ENCODE peak calls at places on chromosome 17, in eight cellular contexts. Z, E, B, D, U, H, A and N are unnamed samples.

GRCh38 chr17:62856594-62856993 is 48.5 kb upstream of the MARCHF10 start:
- DNase-seq in H (no peak), E (no peak), U (no peak), B (no peak), A (no peak), Z (no peak), D (no peak), N (no peak)

GRCh38 chr17:2187758-2188157 is 115.8 kb downstream of the SMG6 start:
- DNase-seq in Z (no peak), B (no peak), U (no peak), A (no peak), D (no peak), H (no peak), E (no peak), N (no peak)

GRCh38 chr17:39899215-39899614 is 19.2 kb downstream of the GSDMB start:
- DNase-seq in U (no peak), B (no peak), H (no peak), A (no peak), Z (no peak), E (no peak), D (peak; percentile 3), N (no peak)

GRCh38 chr17:36544049-36544319 is 735 bp upstream of the GGNBP2 start:
- DNase-seq in U (no peak), B (no peak), E (peak; percentile 65), A (no peak), H (peak; percentile 67), Z (no peak), D (peak; percentile 39), N (no peak)

GRCh38 chr17:34424814-34425490 is 61.9 kb upstream of the CCL1 start:
- DNase-seq in B (no peak), D (no peak), E (no peak), U (no peak), A (no peak), H (no peak), Z (no peak), N (no peak)

GRCh38 chr17:10600551-10600950 is 51.1 kb upstream of the MYH2 start:
- DNase-seq in H (peak; percentile 62), E (peak; percentile 80), A (no peak), U (no peak), Z (no peak), D (peak; percentile 51), B (no peak), N (peak; percentile 34)

GRCh38 chr17:80498242-80498919 is 22.0 kb upstream of the NPTX1 start:
- DNase-seq in Z (no peak), H (peak; percentile 45), D (no peak), E (peak; percentile 47), A (no peak), U (no peak), B (peak; percentile 55), N (no peak)

GRCh38 chr17:58239987-58240386 is 1.6 kb downstream of the LPO start:
- DNase-seq in A (no peak), E (no peak), H (no peak), B (no peak), U (no peak), Z (no peak), D (no peak), N (no peak)

GRCh38 chr17:57587201-57587870 is 157.8 kb downstream of the CCDC182 start:
- DNase-seq in E (no peak), U (no peak), D (no peak), H (no peak), Z (no peak), A (no peak), B (no peak), N (no peak)

GRCh38 chr17:65196617-65197016 is 59.4 kb downstream of the RGS9 start:
- DNase-seq in B (no peak), D (no peak), A (no peak), U (no peak), E (no peak), Z (no peak), H (no peak), N (no peak)

GRCh38 chr17:5584383-5584951 is at the start of gene NLRP1:
- DNase-seq in B (peak; percentile 83), A (peak; percentile 58), H (peak; percentile 96), D (peak; percentile 86), Z (peak; percentile 75), U (peak; percentile 77), E (peak; percentile 97), N (peak; percentile 85)

GRCh38 chr17:5584971-5585794 is 874 bp upstream of the NLRP1 start:
- DNase-seq in D (peak; percentile 55), A (no peak), E (peak; percentile 77), U (no peak), B (no peak), H (peak; percentile 77), Z (peak; percentile 49), N (no peak)

GRCh38 chr17:5581655-5582054 is 2.7 kb downstream of the NLRP1 start:
- DNase-seq in B (no peak), E (no peak), H (no peak), D (no peak), Z (no peak), A (no peak), U (no peak), N (peak; percentile 59)

GRCh38 chr17:5582177-5582885 is 2.0 kb downstream of the NLRP1 start:
- DNase-seq in A (no peak), B (no peak), U (no peak), D (no peak), E (no peak), H (no peak), Z (no peak), N (peak; percentile 82)

DNA sequence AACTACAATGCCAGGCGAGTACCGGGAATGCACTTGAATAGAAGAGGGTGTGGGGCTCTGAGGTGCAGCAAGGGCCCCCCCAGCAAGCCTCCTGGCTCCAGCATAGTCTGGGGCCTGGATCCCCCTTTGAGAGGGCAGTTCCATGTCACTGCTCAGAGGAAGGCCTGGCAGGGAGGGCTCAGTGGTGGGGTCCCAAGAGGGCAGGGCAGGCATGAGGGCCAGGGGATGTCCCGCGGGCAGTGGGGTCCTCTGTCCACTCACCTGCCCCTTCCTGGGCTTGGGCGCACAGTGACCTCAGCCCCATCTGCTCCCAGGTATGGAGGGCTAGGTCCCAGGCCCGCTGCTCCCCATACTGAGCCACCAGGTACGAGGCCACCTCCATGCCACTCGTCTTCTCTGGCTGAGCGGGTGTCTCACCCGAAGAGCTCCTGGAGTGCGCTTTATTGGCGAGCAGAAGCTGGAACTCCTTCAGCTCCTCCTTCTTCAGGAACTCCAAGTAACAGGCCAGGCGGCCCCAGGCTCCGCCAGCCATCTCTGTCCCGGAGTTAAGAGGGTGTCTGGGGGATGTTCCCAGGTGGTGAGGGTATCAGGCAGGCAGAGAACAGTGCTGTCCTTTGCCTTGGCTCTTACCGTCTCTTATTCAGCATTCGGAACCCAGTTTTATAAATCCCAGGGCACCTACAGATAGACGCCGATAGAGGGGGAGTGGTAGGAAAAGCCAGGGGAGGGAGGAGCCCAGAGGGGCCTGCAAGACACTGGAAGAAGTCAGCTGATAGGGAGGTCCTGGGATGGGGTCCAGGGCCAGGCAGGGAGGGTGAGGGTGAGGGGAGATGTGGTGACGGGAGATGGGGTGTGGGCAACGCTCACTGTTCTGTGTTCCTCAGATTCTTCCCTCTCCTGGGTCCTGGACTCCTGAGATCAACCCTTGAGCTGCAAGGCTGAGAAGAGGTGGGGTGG is 605 bp downstream of the NLRP1 start:
- DNase-seq in E (no peak), A (no peak), D (no peak), H (peak; percentile 43), U (no peak), Z (no peak), B (no peak), N (peak; percentile 80)
- TF ChIP-seq CTCF in E (peak; percentile 4), A (no peak), D (no peak), H (peak; percentile 12), U (no peak), Z (peak; percentile 14), B (no peak), N (no peak)

DNA sequence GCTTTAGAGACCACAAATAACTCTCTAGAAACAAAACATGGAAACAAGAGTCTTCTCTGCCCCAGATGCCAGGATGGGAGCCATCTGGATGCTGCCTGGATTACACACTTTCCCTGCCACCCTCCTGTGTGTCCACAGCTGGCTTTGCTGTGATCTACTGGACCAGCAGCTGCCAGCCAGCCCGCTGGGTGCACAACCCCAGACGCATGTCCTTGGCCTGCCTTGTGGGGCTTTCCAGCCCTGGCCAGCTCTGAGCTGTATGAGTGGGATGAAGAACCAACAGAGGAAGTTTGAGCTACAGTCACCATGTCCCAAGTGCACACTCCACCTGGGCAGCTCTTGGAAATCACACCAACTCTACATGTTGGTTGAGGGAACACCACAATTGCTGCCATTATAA is 57.0 kb upstream of the TNRC6C start:
- DNase-seq in Z (no peak), B (no peak), U (no peak), E (no peak), D (no peak), H (no peak), A (no peak), N (no peak)
- TF ChIP-seq CTCF in Z (no peak), B (no peak), U (no peak), E (no peak), D (no peak), H (no peak), A (no peak), N (no peak)

GRCh38 chr17:30957741-30958140 is 13.1 kb upstream of the RNF135 start:
- DNase-seq in U (no peak), Z (no peak), H (no peak), E (no peak), A (no peak), B (no peak), D (no peak), N (no peak)

GRCh38 chr17:30954046-30954805 is 16.6 kb upstream of the RNF135 start:
- DNase-seq in E (no peak), D (no peak), A (no peak), H (peak; percentile 44), Z (no peak), U (no peak), B (no peak), N (no peak)

GRCh38 chr17:30958187-30958586 is 12.7 kb upstream of the RNF135 start:
- DNase-seq in D (no peak), U (no peak), H (peak; percentile 19), A (no peak), B (no peak), E (peak; percentile 19), Z (no peak), N (no peak)

GRCh38 chr17:30952645-30953393 is 18.0 kb upstream of the RNF135 start:
- DNase-seq in A (no peak), D (no peak), Z (no peak), B (no peak), U (no peak), E (no peak), H (no peak), N (no peak)

DNA sequence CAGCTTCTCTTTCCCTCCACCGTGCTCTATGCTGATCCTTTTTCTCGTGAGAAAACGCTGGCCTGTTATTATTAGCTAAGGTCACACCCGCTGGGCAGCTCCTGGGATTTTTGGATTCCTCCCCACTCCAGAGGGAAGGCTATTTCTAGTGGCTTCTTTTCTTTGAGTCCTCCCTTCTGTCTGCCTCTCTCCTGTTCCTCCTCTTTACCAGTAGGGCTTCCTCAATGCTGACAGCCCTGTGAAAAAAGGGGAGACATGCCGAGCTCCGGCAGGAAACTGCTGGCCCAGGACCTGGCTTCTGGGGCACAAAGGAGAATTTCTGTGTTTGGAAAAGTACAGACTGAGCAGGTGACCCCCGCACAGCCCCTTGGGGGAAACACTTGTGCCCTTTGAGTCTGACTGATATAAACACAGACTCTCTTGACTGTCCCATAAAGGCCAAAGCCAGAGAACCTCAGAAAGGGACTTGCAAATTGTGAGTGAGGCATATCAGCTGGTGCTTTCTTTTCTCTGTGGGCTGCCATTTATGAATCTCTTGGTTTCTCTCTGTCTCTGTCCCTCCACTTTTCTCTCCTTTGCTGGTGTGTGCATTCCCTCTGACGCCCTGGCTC is 14.0 kb upstream of the RNF135 start:
- DNase-seq in A (no peak), Z (no peak), U (no peak), D (no peak), H (peak; percentile 19), E (peak; percentile 15), B (no peak), N (no peak)
- TF ChIP-seq CTCF in A (no peak), Z (peak; percentile 26), U (no peak), D (no peak), H (no peak), E (no peak), B (no peak), N (no peak)

GRCh38 chr17:73595068-73595865 is 49.0 kb downstream of the SDK2 start:
- DNase-seq in D (no peak), B (no peak), E (no peak), Z (no peak), H (no peak), U (no peak), A (no peak), N (peak; percentile 87)
- TF ChIP-seq CTCF in D (peak; percentile 48), B (no peak), E (no peak), Z (peak; percentile 24), H (no peak), U (peak; percentile 63), A (no peak), N (peak; percentile 72)